ENCODE peak calls at places on chromosome 5, in nine cellular contexts. I is CD8-positive, alpha-beta T cell; B is naive B cell; W is T-helper 1 cell; A is spleen; S is T47D; T is mucosa of gallbladder; C is right atrium auricular region; P is tibial artery. N is an unnamed sample.

GRCh38 chr5:64594601-64595518 is 89.0 kb downstream of the RGS7BP start:
- DNase-seq in I (no peak), B (no peak), W (no peak), A (no peak), S (peak; percentile 27), T (no peak), C (no peak), P (no peak), N (no peak)

GRCh38 chr5:14201325-14202061 is 58.4 kb downstream of the TRIO start:
- DNase-seq in I (no peak), B (no peak), W (no peak), A (no peak), S (no peak), T (no peak), C (no peak), P (no peak), N (no peak)

GRCh38 chr5:33736510-33736909 is 155.3 kb downstream of the ADAMTS12 start:
- DNase-seq in I (no peak), B (no peak), W (no peak), A (no peak), S (peak; percentile 57), T (no peak), C (no peak), P (no peak), N (no peak)

GRCh38 chr5:54651482-54652076 is 134.0 kb downstream of the SNX18 start:
- DNase-seq in I (no peak), B (no peak), W (no peak), A (no peak), S (peak; percentile 64), T (peak; percentile 41), C (peak; percentile 89), P (peak; percentile 92), N (peak; percentile 85)

GRCh38 chr5:91288117-91288516 is 95.0 kb downstream of the ARRDC3 start:
- DNase-seq in I (no peak), B (no peak), W (no peak), A (no peak), S (no peak), T (no peak), C (no peak), P (no peak), N (no peak)

GRCh38 chr5:32506809-32507208 is 62.3 kb upstream of the ZFR start:
- DNase-seq in I (no peak), B (no peak), W (no peak), A (no peak), S (no peak), T (no peak), C (no peak), P (peak; percentile 41), N (no peak)

GRCh38 chr5:39476466-39477215 is 51.9 kb upstream of the DAB2 start:
- DNase-seq in I (no peak), B (no peak), W (no peak), A (no peak), S (no peak), T (no peak), C (no peak), P (no peak), N (no peak)

GRCh38 chr5:129945031-129945430 is 40.8 kb downstream of the CHSY3 start:
- DNase-seq in I (no peak), B (no peak), W (no peak), A (no peak), S (no peak), T (no peak), C (no peak), P (no peak), N (no peak)

GRCh38 chr5:135232958-135233357 is 166.1 kb downstream of the MACROH2A1 start:
- DNase-seq in I (no peak), B (no peak), W (no peak), A (peak; percentile 54), S (no peak), T (no peak), C (no peak), P (no peak), N (peak; percentile 65)

GRCh38 chr5:152634596-152634995 is 229.5 kb upstream of the NMUR2 start:
- DNase-seq in I (no peak), B (no peak), W (no peak), A (no peak), S (no peak), T (no peak), C (no peak), P (no peak), N (no peak)

GRCh38 chr5:146105477-146105876 is at the start of gene PLAC8L1:
- DNase-seq in I (no peak), B (no peak), W (no peak), A (no peak), S (no peak), T (no peak), C (no peak), P (no peak), N (no peak)

GRCh38 chr5:169289520-169289919 is 11.4 kb downstream of the SLIT3 start:
- DNase-seq in I (no peak), B (no peak), W (no peak), A (no peak), S (no peak), T (no peak), C (no peak), P (no peak), N (no peak)

GRCh38 chr5:10214036-10214435 is 35.7 kb downstream of the ATPSCKMT start:
- DNase-seq in I (no peak), B (no peak), W (no peak), A (no peak), S (no peak), T (no peak), C (no peak), P (no peak), N (no peak)

GRCh38 chr5:77123057-77123456 is 36.0 kb upstream of the ZBED3 start:
- DNase-seq in I (no peak), B (no peak), W (no peak), A (no peak), S (no peak), T (no peak), C (no peak), P (no peak), N (no peak)

GRCh38 chr5:5414999-5415398 is 7.5 kb upstream of the ICE1 start:
- DNase-seq in I (no peak), B (no peak), W (no peak), A (no peak), S (no peak), T (no peak), C (no peak), P (no peak), N (no peak)

GRCh38 chr5:174306345-174307030 is 261.0 kb downstream of the NSG2 start:
- DNase-seq in I (no peak), B (no peak), W (no peak), A (no peak), S (no peak), T (no peak), C (peak; percentile 18), P (no peak), N (no peak)

GRCh38 chr5:172792693-172793570 is 21.9 kb upstream of the DUSP1 start:
- DNase-seq in I (no peak), B (no peak), W (no peak), A (no peak), S (no peak), T (no peak), C (no peak), P (no peak), N (no peak)

GRCh38 chr5:65828507-65828906 is 97.9 kb upstream of the ERBIN start:
- DNase-seq in I (no peak), B (no peak), W (no peak), A (no peak), S (no peak), T (no peak), C (no peak), P (no peak), N (no peak)

GRCh38 chr5:173736923-173737412 is 120.5 kb upstream of the BOD1 start:
- DNase-seq in I (no peak), B (peak; percentile 65), W (no peak), A (no peak), S (no peak), T (no peak), C (no peak), P (no peak), N (no peak)

GRCh38 chr5:99702565-99702964 is 773.8 kb upstream of the CHD1 start:
- DNase-seq in I (no peak), B (no peak), W (no peak), A (no peak), S (no peak), T (no peak), C (no peak), P (no peak), N (no peak)

GRCh38 chr5:97134634-97135033 is 7.8 kb downstream of the LIX1 start:
- DNase-seq in I (no peak), B (no peak), W (no peak), A (no peak), S (no peak), T (no peak), C (no peak), P (no peak), N (no peak)

GRCh38 chr5:8418049-8418426 is 549.1 kb downstream of the MTRR start:
- DNase-seq in I (no peak), B (no peak), W (no peak), A (no peak), S (no peak), T (no peak), C (no peak), P (no peak), N (no peak)

GRCh38 chr5:42950466-42951168 is 89.5 kb downstream of the ANXA2R start:
- DNase-seq in I (peak; percentile 72), B (peak; percentile 55), W (peak; percentile 23), A (no peak), S (peak; percentile 74), T (peak; percentile 85), C (peak; percentile 91), P (peak; percentile 81), N (peak; percentile 71)

GRCh38 chr5:5359623-5360022 is 62.9 kb upstream of the ICE1 start:
- DNase-seq in I (no peak), B (no peak), W (no peak), A (no peak), S (peak; percentile 10), T (no peak), C (no peak), P (no peak), N (no peak)

GRCh38 chr5:154400678-154401077 is 45.1 kb upstream of the SAP30L start:
- DNase-seq in I (no peak), B (no peak), W (no peak), A (no peak), S (peak; percentile 27), T (no peak), C (no peak), P (no peak), N (no peak)

GRCh38 chr5:95641803-95642220 is 4.8 kb upstream of the RFESD start:
- DNase-seq in I (no peak), B (no peak), W (no peak), A (no peak), S (peak; percentile 63), T (no peak), C (no peak), P (peak; percentile 64), N (no peak)

GRCh38 chr5:22852807-22853670 is at the start of gene CDH12:
- DNase-seq in I (no peak), B (peak; percentile 44), W (no peak), A (peak; percentile 67), S (peak; percentile 9), T (no peak), C (no peak), P (no peak), N (no peak)

GRCh38 chr5:72092074-72092473 is 15.2 kb upstream of the MAP1B start:
- DNase-seq in I (no peak), B (no peak), W (no peak), A (no peak), S (no peak), T (no peak), C (no peak), P (no peak), N (no peak)

GRCh38 chr5:141558150-141558549 is 60.6 kb downstream of the DIAPH1 start:
- DNase-seq in I (no peak), B (no peak), W (no peak), A (no peak), S (no peak), T (no peak), C (no peak), P (no peak), N (no peak)

GRCh38 chr5:159451197-159452052 is 121.1 kb upstream of the IL12B start:
- DNase-seq in I (no peak), B (no peak), W (no peak), A (no peak), S (no peak), T (peak; percentile 58), C (peak; percentile 85), P (peak; percentile 71), N (no peak)

GRCh38 chr5:170184007-170184687 is 48.6 kb upstream of the C5orf58 start:
- DNase-seq in I (peak; percentile 21), B (no peak), W (no peak), A (peak; percentile 83), S (peak; percentile 59), T (peak; percentile 56), C (peak; percentile 61), P (peak; percentile 33), N (peak; percentile 76)

N was measured in upper lobe of right lung.